ENCODE peak calls at places on chromosome 6, in eight cellular contexts. F is G401; V is astrocyte of the spinal cord; M is GM12865; O is effector CD4-positive, alpha-beta T cell; Y is OCI-LY7; E is GM04504; U is aorta. P is an unnamed sample.

GRCh38 chr6:11858439-11858838 is 79.8 kb upstream of the ADTRP start:
- DNase-seq in F (no peak), E (no peak), O (no peak), Y (no peak), V (no peak), U (no peak), M (no peak), P (no peak)

GRCh38 chr6:161439093-161439492 is 165.2 kb upstream of the AGPAT4 start:
- DNase-seq in Y (no peak), U (peak), V (peak), O (no peak), F (peak), M (no peak), E (peak), P (no peak)

GRCh38 chr6:101762851-101763250 is 369.3 kb downstream of the GRIK2 start:
- DNase-seq in M (no peak), U (no peak), V (no peak), Y (no peak), F (peak), O (no peak), E (no peak), P (no peak)

GRCh38 chr6:21436625-21437024 is 156.9 kb upstream of the SOX4 start:
- DNase-seq in O (no peak), E (no peak), F (no peak), U (no peak), Y (no peak), V (no peak), M (no peak), P (no peak)

GRCh38 chr6:48535569-48535968 is 424.6 kb upstream of the PTCHD4 start:
- DNase-seq in Y (no peak), E (peak), U (no peak), V (peak), M (no peak), O (no peak), F (no peak), P (peak)

GRCh38 chr6:3888153-3888957 is 39.2 kb downstream of the FAM50B start:
- DNase-seq in Y (no peak), F (no peak), U (no peak), E (no peak), V (no peak), O (no peak), M (no peak), P (no peak)

GRCh38 chr6:55916188-55916587 is 40.8 kb upstream of the BMP5 start:
- DNase-seq in U (no peak), Y (no peak), V (peak), O (no peak), M (no peak), F (no peak), E (no peak), P (no peak)

GRCh38 chr6:130132286-130132701 is 90.5 kb downstream of the SAMD3 start:
- DNase-seq in V (no peak), Y (no peak), M (peak), O (peak), U (no peak), F (no peak), E (no peak), P (no peak)

GRCh38 chr6:107819217-107819616 is 4.9 kb downstream of the SCML4 start:
- DNase-seq in E (no peak), M (no peak), U (no peak), F (no peak), Y (no peak), O (no peak), V (no peak), P (no peak)

GRCh38 chr6:145561095-145561820 is 174.1 kb downstream of the EPM2A start:
- DNase-seq in F (no peak), M (no peak), E (no peak), O (no peak), U (no peak), V (no peak), Y (no peak), P (no peak)

GRCh38 chr6:4941782-4942672 is 61.8 kb downstream of the RPP40 start:
- DNase-seq in E (peak), O (no peak), Y (no peak), V (peak), F (peak), U (no peak), M (peak), P (peak)

GRCh38 chr6:136822051-136822378 is 377 bp upstream of the PEX7 start:
- DNase-seq in O (no peak), F (no peak), E (no peak), U (peak), M (no peak), Y (peak), V (no peak), P (no peak)

GRCh38 chr6:31586596-31586995 is 519 bp downstream of the LST1 start:
- DNase-seq in M (peak), Y (peak), F (no peak), O (no peak), U (no peak), E (no peak), V (no peak), P (no peak)

GRCh38 chr6:16973545-16974386 is 128.1 kb upstream of the STMND1 start:
- DNase-seq in O (no peak), U (no peak), E (no peak), M (no peak), F (no peak), Y (no peak), V (no peak), P (no peak)

GRCh38 chr6:12450446-12450845 is 160.3 kb downstream of the EDN1 start:
- DNase-seq in M (no peak), E (no peak), V (no peak), Y (no peak), O (no peak), F (no peak), U (no peak), P (no peak)

GRCh38 chr6:49551126-49551865 is 828 bp downstream of the C6orf141 start:
- DNase-seq in M (no peak), F (peak), E (no peak), O (no peak), U (no peak), Y (no peak), V (peak), P (no peak)

GRCh38 chr6:151962246-151962846 is 154.9 kb downstream of the ESR1 start:
- DNase-seq in M (peak), U (no peak), V (peak), F (no peak), O (no peak), Y (no peak), E (no peak), P (peak)

GRCh38 chr6:15429146-15430110 is 183.6 kb downstream of the JARID2 start:
- DNase-seq in F (peak), V (peak), Y (no peak), M (no peak), E (no peak), O (no peak), U (no peak), P (peak)

GRCh38 chr6:167934426-167934864 is 63.0 kb upstream of the KIF25 start:
- DNase-seq in M (no peak), E (no peak), Y (no peak), V (no peak), F (no peak), U (no peak), O (no peak), P (no peak)

GRCh38 chr6:42136508-42137191 is 5.8 kb downstream of the C6orf132 start:
- DNase-seq in O (no peak), U (no peak), Y (peak), E (no peak), M (peak), F (peak), V (peak), P (peak)

GRCh38 chr6:1787894-1788293 is 178.2 kb downstream of the FOXC1 start:
- DNase-seq in O (no peak), V (peak), M (no peak), Y (no peak), E (peak), F (no peak), U (peak), P (no peak)

GRCh38 chr6:89681983-89682564 is 43.5 kb upstream of the LYRM2 start:
- DNase-seq in E (no peak), Y (no peak), F (no peak), U (no peak), M (no peak), V (no peak), O (no peak), P (no peak)

GRCh38 chr6:4647414-4648365 is 128.5 kb upstream of the CDYL start:
- DNase-seq in Y (peak), M (peak), E (peak), F (peak), V (peak), U (peak), O (no peak), P (peak)

GRCh38 chr6:3631862-3632261 is 119.7 kb downstream of the PXDC1 start:
- DNase-seq in V (no peak), E (no peak), Y (no peak), O (no peak), U (no peak), M (no peak), F (no peak), P (no peak)

GRCh38 chr6:156853733-156854132 is 76.6 kb downstream of the ARID1B start:
- DNase-seq in V (no peak), E (no peak), F (no peak), U (no peak), M (no peak), O (no peak), Y (no peak), P (no peak)

GRCh38 chr6:19399406-19399805 is 437.8 kb upstream of the ID4 start:
- DNase-seq in F (peak), U (no peak), E (peak), O (no peak), V (peak), M (no peak), Y (no peak), P (no peak)

GRCh38 chr6:155541976-155542375 is 86.3 kb upstream of the NOX3 start:
- DNase-seq in E (no peak), V (no peak), F (no peak), Y (no peak), U (no peak), O (no peak), M (no peak), P (no peak)

GRCh38 chr6:65189344-65189743 is 517.7 kb downstream of the EYS start:
- DNase-seq in M (no peak), Y (no peak), F (no peak), O (no peak), V (no peak), E (no peak), U (no peak), P (no peak)

GRCh38 chr6:108592371-108593337 is 31.9 kb downstream of the FOXO3 start:
- DNase-seq in M (peak), Y (peak), O (peak), F (no peak), V (peak), E (no peak), U (no peak), P (peak)

GRCh38 chr6:24273471-24273870 is 84.4 kb downstream of the DCDC2 start:
- DNase-seq in Y (no peak), U (no peak), F (no peak), E (no peak), O (no peak), M (no peak), V (no peak), P (no peak)

GRCh38 chr6:135257641-135258405 is 76.7 kb downstream of the MYB start:
- DNase-seq in V (no peak), U (no peak), F (no peak), O (no peak), Y (no peak), E (no peak), M (no peak), P (no peak)

P was measured in HS-27A.